ENCODE peak calls at places on chromosomes 16 and 17, in eight cellular contexts. One of them, this sample, is unnamed.

GRCh38 chr17:67608691-67609090 is 109.0 kb upstream of the NOL11 start:
- DNase-seq in CD8-positive, alpha-beta T cell: no peak
- DNase-seq in NAMALWA: no peak
- DNase-seq in NCI-H2029: no peak
- DNase-seq in trophoblast cell: no peak
- DNase-seq in stomach: no peak
- DNase-seq in AG04450: peak
- DNase-seq in progenitor cell of endocrine pancreas: no peak
- DNase-seq in this sample: no peak

GRCh38 chr17:58402047-58402446 is 15.3 kb downstream of the RNF43 start:
- DNase-seq in CD8-positive, alpha-beta T cell: no peak
- DNase-seq in NAMALWA: no peak
- DNase-seq in NCI-H2029: no peak
- DNase-seq in trophoblast cell: no peak
- DNase-seq in stomach: no peak
- DNase-seq in AG04450: no peak
- DNase-seq in progenitor cell of endocrine pancreas: no peak
- DNase-seq in this sample: no peak

GRCh38 chr17:77462101-77462500 is 321.3 kb downstream of the SEC14L1 start:
- DNase-seq in CD8-positive, alpha-beta T cell: no peak
- DNase-seq in NAMALWA: peak
- DNase-seq in NCI-H2029: no peak
- DNase-seq in trophoblast cell: no peak
- DNase-seq in stomach: no peak
- DNase-seq in AG04450: no peak
- DNase-seq in progenitor cell of endocrine pancreas: no peak
- DNase-seq in this sample: peak

GRCh38 chr17:56819030-56819429 is 14.7 kb downstream of the C17orf67 start:
- DNase-seq in CD8-positive, alpha-beta T cell: no peak
- DNase-seq in NAMALWA: no peak
- DNase-seq in NCI-H2029: no peak
- DNase-seq in trophoblast cell: no peak
- DNase-seq in stomach: no peak
- DNase-seq in AG04450: no peak
- DNase-seq in progenitor cell of endocrine pancreas: no peak
- DNase-seq in this sample: no peak

GRCh38 chr16:31298958-31299357 is 39.2 kb downstream of the ITGAM start:
- DNase-seq in CD8-positive, alpha-beta T cell: no peak
- DNase-seq in NAMALWA: peak
- DNase-seq in NCI-H2029: no peak
- DNase-seq in trophoblast cell: no peak
- DNase-seq in stomach: no peak
- DNase-seq in AG04450: no peak
- DNase-seq in progenitor cell of endocrine pancreas: no peak
- DNase-seq in this sample: no peak

GRCh38 chr17:7573324-7574080 is 5.9 kb upstream of the CD68 start:
- DNase-seq in CD8-positive, alpha-beta T cell: peak
- DNase-seq in NAMALWA: peak
- DNase-seq in NCI-H2029: peak
- DNase-seq in trophoblast cell: peak
- DNase-seq in stomach: peak
- DNase-seq in AG04450: peak
- DNase-seq in progenitor cell of endocrine pancreas: peak
- DNase-seq in this sample: peak

GRCh38 chr16:8859913-8860881 is 8.6 kb downstream of the CARHSP1 start:
- DNase-seq in CD8-positive, alpha-beta T cell: no peak
- DNase-seq in NAMALWA: no peak
- DNase-seq in NCI-H2029: no peak
- DNase-seq in trophoblast cell: no peak
- DNase-seq in stomach: peak
- DNase-seq in AG04450: no peak
- DNase-seq in progenitor cell of endocrine pancreas: no peak
- DNase-seq in this sample: no peak

GRCh38 chr16:22315979-22316378 is 18.8 kb downstream of the POLR3E start:
- DNase-seq in CD8-positive, alpha-beta T cell: no peak
- DNase-seq in NAMALWA: no peak
- DNase-seq in NCI-H2029: no peak
- DNase-seq in trophoblast cell: no peak
- DNase-seq in stomach: no peak
- DNase-seq in AG04450: no peak
- DNase-seq in progenitor cell of endocrine pancreas: no peak
- DNase-seq in this sample: no peak

GRCh38 chr16:85998178-85998867 is 99.4 kb downstream of the IRF8 start:
- DNase-seq in CD8-positive, alpha-beta T cell: no peak
- DNase-seq in NAMALWA: no peak
- DNase-seq in NCI-H2029: no peak
- DNase-seq in trophoblast cell: no peak
- DNase-seq in stomach: no peak
- DNase-seq in AG04450: no peak
- DNase-seq in progenitor cell of endocrine pancreas: no peak
- DNase-seq in this sample: no peak

GRCh38 chr16:23949630-23950290 is 114.0 kb downstream of the PRKCB start:
- DNase-seq in CD8-positive, alpha-beta T cell: peak
- DNase-seq in NAMALWA: peak
- DNase-seq in NCI-H2029: no peak
- DNase-seq in trophoblast cell: no peak
- DNase-seq in stomach: peak
- DNase-seq in AG04450: no peak
- DNase-seq in progenitor cell of endocrine pancreas: no peak
- DNase-seq in this sample: peak

GRCh38 chr17:48100591-48101011 is 677 bp downstream of the CBX1 start:
- DNase-seq in CD8-positive, alpha-beta T cell: no peak
- DNase-seq in NAMALWA: no peak
- DNase-seq in NCI-H2029: peak
- DNase-seq in trophoblast cell: peak
- DNase-seq in stomach: peak
- DNase-seq in AG04450: peak
- DNase-seq in progenitor cell of endocrine pancreas: peak
- DNase-seq in this sample: no peak

GRCh38 chr16:9151597-9151996 is 60.2 kb downstream of the HAPSTR1 start:
- DNase-seq in CD8-positive, alpha-beta T cell: no peak
- DNase-seq in NAMALWA: peak
- DNase-seq in NCI-H2029: peak
- DNase-seq in trophoblast cell: no peak
- DNase-seq in stomach: no peak
- DNase-seq in AG04450: peak
- DNase-seq in progenitor cell of endocrine pancreas: no peak
- DNase-seq in this sample: no peak

GRCh38 chr16:57041182-57042156 is 50.9 kb upstream of the CPNE2 start:
- DNase-seq in CD8-positive, alpha-beta T cell: peak
- DNase-seq in NAMALWA: peak
- DNase-seq in NCI-H2029: no peak
- DNase-seq in trophoblast cell: no peak
- DNase-seq in stomach: peak
- DNase-seq in AG04450: no peak
- DNase-seq in progenitor cell of endocrine pancreas: no peak
- DNase-seq in this sample: peak

GRCh38 chr17:77727216-77727615 is 231.3 kb upstream of the TNRC6C start:
- DNase-seq in CD8-positive, alpha-beta T cell: no peak
- DNase-seq in NAMALWA: no peak
- DNase-seq in NCI-H2029: no peak
- DNase-seq in trophoblast cell: no peak
- DNase-seq in stomach: no peak
- DNase-seq in AG04450: no peak
- DNase-seq in progenitor cell of endocrine pancreas: no peak
- DNase-seq in this sample: no peak

GRCh38 chr17:42779942-42780815 is at the start of gene WNK4:
- DNase-seq in CD8-positive, alpha-beta T cell: no peak
- DNase-seq in NAMALWA: no peak
- DNase-seq in NCI-H2029: no peak
- DNase-seq in trophoblast cell: no peak
- DNase-seq in stomach: peak
- DNase-seq in AG04450: no peak
- DNase-seq in progenitor cell of endocrine pancreas: no peak
- DNase-seq in this sample: no peak

GRCh38 chr16:84096447-84097005 is 20.2 kb downstream of the MBTPS1 start:
- DNase-seq in CD8-positive, alpha-beta T cell: no peak
- DNase-seq in NAMALWA: no peak
- DNase-seq in NCI-H2029: peak
- DNase-seq in trophoblast cell: no peak
- DNase-seq in stomach: peak
- DNase-seq in AG04450: no peak
- DNase-seq in progenitor cell of endocrine pancreas: no peak
- DNase-seq in this sample: no peak

GRCh38 chr17:69501591-69502468 is 87.3 kb downstream of the MAP2K6 start:
- DNase-seq in CD8-positive, alpha-beta T cell: no peak
- DNase-seq in NAMALWA: peak
- DNase-seq in NCI-H2029: peak
- DNase-seq in trophoblast cell: no peak
- DNase-seq in stomach: peak
- DNase-seq in AG04450: peak
- DNase-seq in progenitor cell of endocrine pancreas: peak
- DNase-seq in this sample: no peak